ENCODE peak calls at places on chromosomes 7 and 10, in ten cellular contexts. R, T, M, P, K, G, U, F, B and J are unnamed samples.

GRCh38 chr7:74214816-74215630 is 5.2 kb downstream of the LAT2 start:
- DNase-seq in R (no peak), T (no peak), M (no peak), P (no peak), K (no peak), G (no peak), U (no peak), F (no peak), B (no peak), J (no peak)

GRCh38 chr10:21831986-21832735 is 171.4 kb downstream of the DNAJC1 start:
- DNase-seq in R (no peak), T (no peak), M (no peak), P (no peak), K (peak), G (no peak), U (peak), F (no peak), B (no peak), J (no peak)

GRCh38 chr10:35421553-35422178 is 85.4 kb downstream of the CCNY start:
- DNase-seq in R (no peak), T (no peak), M (no peak), P (no peak), K (peak), G (peak), U (peak), F (peak), B (peak), J (no peak)

GRCh38 chr10:74824184-74825032 is 2.0 kb upstream of the KAT6B start:
- DNase-seq in R (no peak), T (no peak), M (no peak), P (peak), K (peak), G (no peak), U (no peak), F (no peak), B (no peak), J (no peak)

GRCh38 chr10:128044961-128045832 is 81.0 kb downstream of the MKI67 start:
- DNase-seq in R (no peak), T (no peak), M (no peak), P (no peak), K (no peak), G (no peak), U (no peak), F (no peak), B (no peak), J (no peak)

GRCh38 chr10:68261132-68261856 is 29.4 kb upstream of the ATOH7 start:
- DNase-seq in R (peak), T (no peak), M (no peak), P (no peak), K (no peak), G (no peak), U (no peak), F (no peak), B (peak), J (no peak)

GRCh38 chr10:44928462-44928861 is 17.3 kb downstream of the TMEM72 start:
- DNase-seq in R (no peak), T (no peak), M (no peak), P (no peak), K (no peak), G (no peak), U (no peak), F (no peak), B (no peak), J (no peak)

GRCh38 chr10:31101123-31101522 is 69.5 kb upstream of the ZNF438 start:
- DNase-seq in R (no peak), T (peak), M (no peak), P (no peak), K (peak), G (peak), U (peak), F (peak), B (peak), J (no peak)

GRCh38 chr10:4770766-4771553 is 55.0 kb upstream of the AKR1E2 start:
- DNase-seq in R (peak), T (no peak), M (no peak), P (no peak), K (peak), G (peak), U (peak), F (peak), B (peak), J (no peak)

GRCh38 chr10:71083457-71083975 is 128.9 kb upstream of the UNC5B start:
- DNase-seq in R (no peak), T (no peak), M (no peak), P (no peak), K (no peak), G (no peak), U (no peak), F (no peak), B (no peak), J (no peak)

GRCh38 chr7:41107938-41108448 is 594.9 kb downstream of the INHBA start:
- DNase-seq in R (no peak), T (no peak), M (no peak), P (no peak), K (peak), G (peak), U (no peak), F (peak), B (peak), J (no peak)

GRCh38 chr10:42776681-42777080 is 5.9 kb upstream of the BMS1 start:
- DNase-seq in R (no peak), T (no peak), M (no peak), P (no peak), K (no peak), G (no peak), U (no peak), F (no peak), B (no peak), J (no peak)

GRCh38 chr10:76015245-76015644 is 583.8 kb downstream of the LRMDA start:
- DNase-seq in R (no peak), T (no peak), M (no peak), P (no peak), K (no peak), G (no peak), U (no peak), F (no peak), B (no peak), J (no peak)

GRCh38 chr10:21705142-21705827 is 171.3 kb downstream of the MLLT10 start:
- DNase-seq in R (no peak), T (no peak), M (no peak), P (no peak), K (no peak), G (no peak), U (no peak), F (no peak), B (no peak), J (no peak)

GRCh38 chr7:55303220-55303619 is 61.9 kb upstream of the LANCL2 start:
- DNase-seq in R (no peak), T (no peak), M (no peak), P (no peak), K (no peak), G (no peak), U (no peak), F (no peak), B (no peak), J (no peak)

GRCh38 chr7:91165846-91166230 is 98.4 kb upstream of the FZD1 start:
- DNase-seq in R (no peak), T (no peak), M (no peak), P (no peak), K (peak), G (no peak), U (peak), F (no peak), B (no peak), J (no peak)

GRCh38 chr10:21497177-21497807 is 28.2 kb downstream of the SKIDA1 start:
- DNase-seq in R (peak), T (no peak), M (no peak), P (peak), K (peak), G (peak), U (peak), F (peak), B (peak), J (peak)

GRCh38 chr7:40546616-40547501 is 412.1 kb downstream of the SUGCT start:
- DNase-seq in R (no peak), T (no peak), M (no peak), P (no peak), K (peak), G (no peak), U (no peak), F (peak), B (peak), J (no peak)

GRCh38 chr7:87447251-87447650 is 28.2 kb downstream of the ABCB4 start:
- DNase-seq in R (no peak), T (no peak), M (no peak), P (no peak), K (peak), G (no peak), U (no peak), F (no peak), B (peak), J (no peak)

GRCh38 chr10:34537629-34538231 is 277.4 kb downstream of the PARD3 start:
- DNase-seq in R (no peak), T (no peak), M (no peak), P (no peak), K (no peak), G (no peak), U (no peak), F (no peak), B (no peak), J (no peak)

GRCh38 chr10:133315847-133316246 is 7.1 kb downstream of the ZNF511 start:
- DNase-seq in R (no peak), T (no peak), M (no peak), P (no peak), K (no peak), G (no peak), U (no peak), F (no peak), B (no peak), J (no peak)

GRCh38 chr10:127142141-127142540 is 54.2 kb downstream of the INSYN2A start:
- DNase-seq in R (no peak), T (no peak), M (no peak), P (no peak), K (no peak), G (no peak), U (no peak), F (no peak), B (no peak), J (no peak)

GRCh38 chr7:106345421-106346166 is 60.8 kb upstream of the NAMPT start:
- DNase-seq in R (no peak), T (peak), M (peak), P (peak), K (peak), G (peak), U (peak), F (peak), B (peak), J (no peak)